ENCODE peak calls at places on chromosomes 1 and 21, in eight cellular contexts. Q is K562, I is IMR-90, O is A549, W is HCT116, J is SK-N-SH, M is GM12878, G is H1. U is an unnamed sample.

GRCh38 chr1:244010191-244010590 is 40.9 kb upstream of the ZBTB18 start:
- DNase-seq in Q (no peak), I (peak; percentile 22), O (peak; percentile 31), W (no peak), J (no peak), M (no peak), G (no peak), U (no peak)

GRCh38 chr1:28981170-28981569 is 66.8 kb downstream of the EPB41 start:
- DNase-seq in Q (no peak), I (no peak), O (no peak), W (no peak), J (no peak), M (no peak), G (no peak), U (no peak)

GRCh38 chr1:23585321-23586022 is 26.2 kb upstream of the ID3 start:
- DNase-seq in Q (no peak), I (peak; percentile 99), O (peak; percentile 96), W (no peak), J (no peak), M (no peak), G (no peak), U (no peak)

GRCh38 chr1:29514361-29515187 is 278.3 kb downstream of the PTPRU start:
- DNase-seq in Q (no peak), I (no peak), O (no peak), W (no peak), J (peak; percentile 51), M (no peak), G (no peak), U (no peak)

GRCh38 chr21:45317401-45318145 is 29.9 kb upstream of the POFUT2 start:
- DNase-seq in Q (no peak), I (peak; percentile 94), O (peak; percentile 52), W (peak; percentile 32), J (no peak), M (no peak), G (no peak), U (peak; percentile 59)

GRCh38 chr1:198497326-198498220 is 42.9 kb downstream of the ATP6V1G3 start:
- DNase-seq in Q (no peak), I (peak; percentile 80), O (no peak), W (no peak), J (no peak), M (no peak), G (no peak), U (no peak)

GRCh38 chr1:180622658-180623508 is 8.9 kb upstream of the XPR1 start:
- DNase-seq in Q (no peak), I (no peak), O (no peak), W (no peak), J (no peak), M (no peak), G (no peak), U (no peak)

GRCh38 chr1:169193191-169193850 is 86.8 kb downstream of the ATP1B1 start:
- DNase-seq in Q (peak; percentile 27), I (peak; percentile 17), O (peak; percentile 4), W (no peak), J (peak; percentile 47), M (no peak), G (no peak), U (no peak)

GRCh38 chr1:100774370-100774769 is 54.8 kb downstream of the VCAM1 start:
- DNase-seq in Q (no peak), I (no peak), O (no peak), W (no peak), J (no peak), M (no peak), G (no peak), U (no peak)

GRCh38 chr1:46183119-46183842 is 7.0 kb upstream of the P3R3URF start:
- DNase-seq in Q (no peak), I (peak; percentile 95), O (peak; percentile 83), W (peak; percentile 98), J (no peak), M (no peak), G (no peak), U (peak; percentile 85)

GRCh38 chr1:31799196-31799894 is 16.5 kb downstream of the SPOCD1 start:
- DNase-seq in Q (no peak), I (no peak), O (no peak), W (no peak), J (no peak), M (no peak), G (no peak), U (no peak)

DNA sequence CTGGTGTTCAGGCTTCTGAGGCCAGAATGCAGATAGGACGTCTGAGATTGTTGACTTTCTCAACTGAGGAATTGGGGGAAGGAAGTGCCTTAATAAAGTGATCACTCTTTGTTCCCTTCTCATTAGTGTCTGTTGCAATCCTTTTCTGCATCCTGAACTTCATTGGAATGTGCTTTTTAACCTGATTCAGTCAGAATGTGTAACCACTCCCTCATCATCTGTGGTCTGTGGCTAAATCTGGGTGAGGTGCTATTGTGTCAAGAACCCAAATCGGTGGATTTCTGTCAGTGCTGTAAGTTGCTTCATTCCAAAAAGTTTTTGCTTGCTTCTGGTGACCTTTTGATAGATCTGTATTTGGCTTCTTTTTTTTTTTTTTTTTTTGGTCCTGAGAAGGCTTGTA is 38.2 kb downstream of the ARID1A start:
- DNase-seq in Q (no peak), I (peak; percentile 72), O (no peak), W (no peak), J (no peak), M (no peak), G (no peak), U (no peak)
- TF ChIP-seq RAD21 in Q (no peak), I (no peak), O (no peak), W (no peak), J (no peak), M (no peak), G (no peak), U (no peak)

GRCh38 chr1:209621741-209622655 is 30.2 kb downstream of the LAMB3 start:
- DNase-seq in Q (no peak), I (no peak), O (no peak), W (no peak), J (no peak), M (no peak), G (no peak), U (peak; percentile 20)

GRCh38 chr1:209619696-209620483 is 32.3 kb downstream of the LAMB3 start:
- DNase-seq in Q (no peak), I (no peak), O (no peak), W (no peak), J (no peak), M (no peak), G (no peak), U (no peak)

GRCh38 chr1:209620484-209620879 is 31.7 kb downstream of the LAMB3 start:
- DNase-seq in Q (no peak), I (peak; percentile 57), O (no peak), W (no peak), J (no peak), M (no peak), G (no peak), U (no peak)

GRCh38 chr1:209622841-209623829 is 29.1 kb downstream of the LAMB3 start:
- DNase-seq in Q (no peak), I (no peak), O (no peak), W (no peak), J (peak; percentile 54), M (no peak), G (no peak), U (no peak)

DNA sequence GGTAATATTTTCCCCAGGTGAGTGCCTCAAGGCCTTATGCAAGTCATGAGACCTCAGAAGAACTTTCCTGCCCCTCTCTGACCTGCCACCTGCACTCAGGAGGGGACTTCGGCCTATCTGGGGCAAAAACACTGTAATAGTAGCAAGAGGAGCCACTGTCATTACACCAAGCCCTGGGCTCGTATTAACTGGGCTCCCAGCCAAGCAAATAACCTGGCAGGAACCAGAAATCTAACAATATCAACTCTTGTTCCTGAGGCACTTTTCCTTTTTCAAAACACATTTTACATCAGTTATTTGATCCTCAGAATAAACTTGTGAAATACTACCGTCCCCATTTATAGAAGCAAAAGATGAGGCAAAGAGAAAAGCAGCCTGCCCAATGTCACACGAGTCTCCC is 30.9 kb downstream of the LAMB3 start:
- DNase-seq in Q (no peak), I (no peak), O (no peak), W (no peak), J (peak; percentile 47), M (no peak), G (no peak), U (no peak)
- TF ChIP-seq RAD21 in Q (no peak), I (no peak), O (no peak), W (no peak), J (no peak), M (no peak), G (no peak), U (no peak)

GRCh38 chr1:202571719-202572339 is 138.4 kb downstream of the SYT2 start:
- DNase-seq in Q (peak; percentile 67), I (peak; percentile 59), O (peak; percentile 42), W (peak; percentile 13), J (no peak), M (no peak), G (no peak), U (peak; percentile 26)
- TF ChIP-seq RAD21 in Q (peak; percentile 98), I (peak; percentile 80), O (peak; percentile 67), W (peak; percentile 81), J (peak; percentile 87), M (peak; percentile 99), G (peak; percentile 92), U (peak; percentile 24)

GRCh38 chr21:26169611-26170470 is 729 bp downstream of the APP start:
- DNase-seq in Q (no peak), I (peak; percentile 65), O (peak; percentile 58), W (peak; percentile 16), J (peak; percentile 83), M (no peak), G (no peak), U (no peak)
- TF ChIP-seq RAD21 in Q (no peak), I (no peak), O (no peak), W (no peak), J (no peak), M (no peak), G (peak; percentile 4), U (no peak)

GRCh38 chr21:16608209-16608830 is 878.5 kb downstream of the USP25 start:
- DNase-seq in Q (no peak), I (no peak), O (peak; percentile 27), W (no peak), J (no peak), M (no peak), G (no peak), U (peak; percentile 1)
- TF ChIP-seq RAD21 in Q (no peak), I (peak; percentile 41), O (peak; percentile 42), W (no peak), J (peak; percentile 61), M (no peak), G (peak; percentile 90), U (no peak)

GRCh38 chr1:109989656-109990653 is 5.4 kb downstream of the AHCYL1 start:
- DNase-seq in Q (no peak), I (no peak), O (no peak), W (no peak), J (no peak), M (no peak), G (no peak), U (no peak)
- TF ChIP-seq RAD21 in Q (no peak), I (no peak), O (no peak), W (no peak), J (no peak), M (no peak), G (no peak), U (no peak)

GRCh38 chr1:12063141-12064072 is at the start of gene TNFRSF8:
- DNase-seq in Q (peak; percentile 78), I (peak; percentile 35), O (no peak), W (no peak), J (peak; percentile 56), M (no peak), G (no peak), U (no peak)
- TF ChIP-seq RAD21 in Q (no peak), I (no peak), O (no peak), W (no peak), J (no peak), M (no peak), G (no peak), U (no peak)